ENCODE peak calls at places on chromosomes 1 and 21, in four cellular contexts. T is psoas muscle, L is suprapubic skin, U is endothelial cell of umbilical vein. E is an unnamed sample. For H3K4me1, the result is how much of the 10 kb centered on the place peaks cover.

GRCh38 chr1:46747683-46748288 is 28.9 kb upstream of the EFCAB14 start:
- DNase-seq in T (no peak), L (no peak), U (peak), E (no peak)

GRCh38 chr1:215497516-215497915 is 69.6 kb upstream of the KCTD3 start:
- DNase-seq in T (no peak), L (no peak), U (no peak), E (no peak)

GRCh38 chr1:175072131-175072941 is 4.7 kb downstream of the TNN start:
- DNase-seq in T (peak), L (no peak), U (peak), E (no peak)

GRCh38 chr1:93779540-93780121 is 98.0 kb upstream of the BCAR3 start:
- DNase-seq in T (no peak), L (no peak), U (peak), E (no peak)

GRCh38 chr1:2977886-2978611 is 43.2 kb upstream of the ACTRT2 start:
- DNase-seq in T (no peak), L (peak), U (no peak), E (no peak)

GRCh38 chr1:230754831-230755230 is 7.6 kb downstream of the CAPN9 start:
- DNase-seq in T (peak), L (no peak), U (no peak), E (no peak)

GRCh38 chr1:184860985-184861754 is 106.5 kb upstream of the EDEM3 start:
- DNase-seq in T (peak), L (no peak), U (no peak), E (no peak)

GRCh38 chr1:248757784-248758195 is 2.2 kb upstream of the LYPD8 start:
- DNase-seq in T (no peak), L (no peak), U (no peak), E (no peak)

GRCh38 chr1:236407059-236407458 is 13.0 kb downstream of the EDARADD start:
- DNase-seq in T (no peak), L (no peak), U (no peak), E (no peak)

GRCh38 chr21:46097826-46098286 is at the start of gene COL6A2:
- DNase-seq in T (peak), L (no peak), U (no peak), E (peak)

GRCh38 chr1:198157847-198158765 is 1.3 kb downstream of the NEK7 start:
- DNase-seq in T (no peak), L (no peak), U (peak), E (no peak)

GRCh38 chr1:95023399-95024050 is 49.2 kb downstream of the ALG14 start:
- DNase-seq in T (no peak), L (no peak), U (peak), E (no peak)

GRCh38 chr1:204684551-204685235 is 845 bp downstream of the LRRN2 start:
- DNase-seq in T (peak), L (no peak), U (no peak), E (no peak)

GRCh38 chr1:92087542-92087941 is 7.4 kb downstream of the BTBD8 start:
- DNase-seq in T (no peak), L (no peak), U (no peak), E (no peak)

GRCh38 chr1:40317394-40318074 is 448 bp upstream of the COL9A2 start:
- DNase-seq in T (no peak), L (no peak), U (no peak), E (no peak)

GRCh38 chr1:234730542-234731370 is 120.8 kb upstream of the IRF2BP2 start:
- DNase-seq in T (no peak), L (no peak), U (no peak), E (no peak)

GRCh38 chr1:231690072-231690471 is 63.5 kb downstream of the DISC1 start:
- DNase-seq in T (no peak), L (no peak), U (peak), E (no peak)

GRCh38 chr1:185551008-185551407 is 183.2 kb upstream of the HMCN1 start:
- DNase-seq in T (peak), L (no peak), U (no peak), E (peak)

GRCh38 chr1:108592030-108592759 is 32.3 kb downstream of the EEIG2 start:
- DNase-seq in T (no peak), L (no peak), U (peak), E (no peak)

GRCh38 chr1:215113776-215114153 is 31.2 kb downstream of the KCNK2 start:
- DNase-seq in T (no peak), L (no peak), U (no peak), E (no peak)

GRCh38 chr21:45726438-45726837 is 82.9 kb downstream of the PCBP3 start:
- DNase-seq in T (no peak), L (no peak), U (no peak), E (no peak)

GRCh38 chr1:203049077-203049476 is 22.8 kb downstream of the PPFIA4 start:
- DNase-seq in T (no peak), L (no peak), U (no peak), E (no peak)

GRCh38 chr1:203049576-203050180 is 23.4 kb downstream of the PPFIA4 start:
- DNase-seq in T (no peak), L (no peak), U (no peak), E (no peak)

GRCh38 chr1:203052556-203053059 is 26.3 kb downstream of the PPFIA4 start:
- DNase-seq in T (no peak), L (no peak), U (no peak), E (no peak)

GRCh38 chr1:203054184-203054583 is 27.9 kb downstream of the PPFIA4 start:
- DNase-seq in T (no peak), L (no peak), U (no peak), E (no peak)

DNA sequence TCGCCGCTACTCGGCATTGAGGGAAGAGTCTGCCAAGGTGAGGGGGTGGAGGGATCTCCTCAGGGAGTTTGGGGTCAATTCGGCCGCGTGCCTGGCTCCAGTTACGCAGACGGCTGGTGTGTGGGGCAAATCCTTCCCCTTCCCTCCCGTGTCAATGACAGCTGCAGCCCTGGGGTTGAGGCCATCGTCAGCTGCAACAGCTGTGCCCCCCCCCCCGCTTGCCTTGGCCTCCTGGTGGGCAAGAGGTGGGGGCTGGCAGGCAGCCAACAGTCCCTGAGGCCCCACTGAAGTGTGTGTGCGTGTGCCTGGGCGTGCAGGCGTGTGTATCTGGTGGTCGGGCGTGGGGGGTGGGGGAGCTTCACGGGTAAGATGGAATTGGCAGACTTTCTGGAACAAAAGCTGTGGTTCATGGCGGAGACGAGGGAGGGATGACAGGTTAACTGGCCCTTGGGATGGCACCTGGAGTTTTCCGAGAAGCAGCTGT is 25.6 kb downstream of the PPFIA4 start:
- DNase-seq in T (peak), L (no peak), U (no peak), E (no peak)
- H3K4me1 ChIP-seq in T (under half), L (under half), U (under half), E (under half)

DNA sequence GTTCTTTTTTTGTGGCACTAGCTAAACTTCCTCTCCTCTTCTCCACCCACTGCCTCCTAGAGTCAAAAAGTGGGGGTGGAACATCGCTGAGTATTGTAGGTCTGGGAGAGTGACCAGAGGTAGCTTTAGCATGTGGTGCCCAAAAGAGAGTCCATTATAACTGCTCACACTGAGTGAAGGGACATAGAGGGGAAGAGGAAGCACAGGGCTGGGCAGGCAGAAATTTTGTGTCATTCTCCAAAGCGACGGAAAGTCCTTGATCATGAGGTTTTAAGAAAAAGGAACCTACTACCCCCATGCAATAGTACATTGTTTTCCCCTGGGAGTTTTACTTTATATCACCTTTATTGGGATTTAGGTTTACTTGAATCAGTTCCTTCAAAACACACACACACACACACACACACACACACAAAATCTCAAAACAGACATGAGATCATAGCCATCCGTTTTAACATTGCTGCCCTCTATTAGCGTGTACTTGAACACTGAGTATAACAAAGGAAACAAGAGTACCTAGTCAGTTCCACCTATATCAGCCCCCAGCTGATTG is 4.1 kb downstream of the CD84 start:
- DNase-seq in T (no peak), L (no peak), U (no peak), E (no peak)
- H3K4me1 ChIP-seq in T (under half), L (under half), U (under half), E (under half)

GRCh38 chr1:31586376-31587327 is 10.3 kb downstream of the TINAGL1 start:
- DNase-seq in T (no peak), L (no peak), U (no peak), E (no peak)
- H3K4me1 ChIP-seq in T (under half), L (under half), U (under half), E (half or more)

GRCh38 chr1:19387045-19387467 is 74.9 kb downstream of the SLC66A1 start:
- DNase-seq in T (no peak), L (no peak), U (no peak), E (no peak)
- H3K4me1 ChIP-seq in T (under half), L (half or more), U (under half), E (under half)

GRCh38 chr1:51863384-51863783 is 15.1 kb downstream of the NRDC start:
- DNase-seq in T (no peak), L (no peak), U (no peak), E (no peak)
- H3K4me1 ChIP-seq in T (under half), L (under half), U (under half), E (under half)

GRCh38 chr1:224298344-224299330 is 31.3 kb downstream of the NVL start:
- DNase-seq in T (no peak), L (no peak), U (no peak), E (no peak)
- H3K4me1 ChIP-seq in T (under half), L (under half), U (under half), E (under half)

GRCh38 chr1:201697174-201697573 is 131.8 kb upstream of the IPO9 start:
- DNase-seq in T (no peak), L (no peak), U (no peak), E (no peak)
- H3K4me1 ChIP-seq in T (under half), L (under half), U (under half), E (under half)

DNA sequence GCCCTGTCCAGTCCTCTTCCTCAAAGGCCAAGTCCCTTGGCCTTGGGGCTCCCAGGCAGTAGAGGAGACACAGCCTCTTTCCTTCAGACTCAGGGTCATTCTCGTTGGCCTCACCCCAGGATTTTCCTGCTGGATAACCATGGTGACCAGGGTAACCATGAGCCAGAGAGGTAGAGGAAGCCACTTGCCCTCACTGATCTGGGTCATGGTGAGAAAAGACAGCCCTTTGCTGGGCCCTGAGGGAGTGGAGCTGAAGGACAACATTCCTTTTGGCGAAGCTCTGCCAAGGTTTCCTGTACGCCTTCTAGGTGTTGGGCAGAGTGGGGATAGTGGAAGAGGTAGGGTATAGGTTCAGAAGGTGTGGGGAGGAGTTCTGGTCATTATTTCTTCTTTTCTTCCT is 53.1 kb upstream of the WNT4 start:
- DNase-seq in T (no peak), L (peak), U (no peak), E (no peak)
- H3K4me1 ChIP-seq in T (under half), L (under half), U (under half), E (under half)

GRCh38 chr1:32316906-32317282 is 19.1 kb downstream of the MARCKSL1 start:
- DNase-seq in T (no peak), L (no peak), U (no peak), E (no peak)

GRCh38 chr1:32321712-32322291 is 14.2 kb downstream of the MARCKSL1 start:
- DNase-seq in T (no peak), L (no peak), U (no peak), E (no peak)

DNA sequence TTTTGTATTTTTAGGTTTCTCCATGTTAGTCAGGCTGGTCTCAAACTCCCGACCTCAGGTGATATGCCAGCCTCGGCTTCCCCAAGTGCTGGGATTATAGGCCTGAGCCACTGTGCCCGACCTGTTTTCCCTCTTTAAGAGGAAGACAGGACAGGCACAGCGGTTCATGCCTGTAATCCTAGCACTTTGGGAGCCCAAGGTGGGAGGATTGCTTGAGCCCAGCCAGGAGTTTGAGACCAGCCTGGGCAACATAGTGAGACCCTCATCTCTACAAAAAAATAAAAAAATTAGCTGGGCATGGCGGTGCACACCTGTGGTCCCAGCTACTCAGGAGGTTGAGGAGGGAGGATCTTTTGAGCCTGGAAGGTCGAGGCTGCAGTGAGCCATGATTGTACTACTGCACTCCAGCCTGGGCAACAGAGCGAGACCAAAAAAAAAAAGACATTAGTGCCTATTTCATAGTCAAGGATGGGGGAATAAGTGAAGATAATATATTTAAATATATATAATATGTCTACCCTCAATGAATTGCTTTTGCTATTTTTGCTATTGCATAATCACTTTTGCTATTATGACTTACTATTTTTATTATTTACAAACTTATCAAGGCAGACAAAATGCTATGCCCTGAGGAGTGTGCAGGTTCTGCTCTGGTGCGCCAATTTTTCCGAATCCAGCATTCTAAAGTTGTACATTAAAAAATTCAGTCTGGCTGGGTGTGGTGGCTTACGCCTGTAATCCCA is 17.7 kb downstream of the MARCKSL1 start:
- DNase-seq in T (no peak), L (no peak), U (no peak), E (no peak)
- H3K4me1 ChIP-seq in T (under half), L (under half), U (under half), E (under half)

E was measured in ascending aorta.